ENCODE peak calls at places on chromosomes 2 and 18, in ten cellular contexts. J is heart left ventricle, G is upper lobe of left lung, V is HCT116, X is body of pancreas, N is K562, M is gastrocnemius medialis, I is right lobe of liver, S is HepG2, K is GM12878. O is an unnamed sample. For H3K4me1, the result is how much of the 10 kb centered on the place peaks cover.

GRCh38 chr2:44616616-44617266 is 255.0 kb downstream of the CAMKMT start:
- ATAC-seq in J (no peak), G (no peak), V (no peak), X (no peak), N (no peak), M (peak), I (peak), S (no peak), K (peak), O (no peak)

GRCh38 chr2:174699993-174700766 is 64.1 kb downstream of the CHRNA1 start:
- ATAC-seq in J (no peak), G (peak), V (peak), X (peak), N (peak), M (peak), I (peak), S (peak), K (peak), O (peak)

GRCh38 chr18:59008302-59008974 is 131.2 kb upstream of the SEC11C start:
- ATAC-seq in J (no peak), G (no peak), V (peak), X (no peak), N (no peak), M (peak), I (peak), S (no peak), K (no peak), O (no peak)

GRCh38 chr2:211766689-211767088 is 771.9 kb downstream of the ERBB4 start:
- ATAC-seq in J (no peak), G (peak), V (no peak), X (peak), N (no peak), M (no peak), I (no peak), S (no peak), K (no peak), O (no peak)

GRCh38 chr2:12014088-12014960 is 267.9 kb downstream of the LPIN1 start:
- ATAC-seq in J (no peak), G (no peak), V (no peak), X (no peak), N (no peak), M (no peak), I (no peak), S (no peak), K (peak), O (peak)

GRCh38 chr18:13437034-13437433 is 218.5 kb downstream of the LDLRAD4 start:
- ATAC-seq in J (no peak), G (peak), V (no peak), X (no peak), N (no peak), M (no peak), I (no peak), S (no peak), K (no peak), O (no peak)

GRCh38 chr18:7812431-7813063 is 245.4 kb downstream of the PTPRM start:
- ATAC-seq in J (peak), G (peak), V (no peak), X (peak), N (no peak), M (peak), I (no peak), S (peak), K (no peak), O (peak)

GRCh38 chr2:20122864-20123263 is 71.4 kb upstream of the LAPTM4A start:
- ATAC-seq in J (no peak), G (no peak), V (no peak), X (no peak), N (no peak), M (no peak), I (no peak), S (peak), K (no peak), O (no peak)

GRCh38 chr2:68833162-68833561 is 38.0 kb downstream of the BMP10 start:
- ATAC-seq in J (no peak), G (no peak), V (no peak), X (no peak), N (no peak), M (no peak), I (no peak), S (no peak), K (no peak), O (no peak)

GRCh38 chr2:237473474-237474453 is 13.3 kb upstream of the MLPH start:
- ATAC-seq in J (no peak), G (peak), V (no peak), X (no peak), N (no peak), M (no peak), I (no peak), S (no peak), K (no peak), O (no peak)

GRCh38 chr2:61044596-61044995 is 21.1 kb upstream of the SANBR start:
- ATAC-seq in J (peak), G (no peak), V (no peak), X (no peak), N (no peak), M (peak), I (no peak), S (no peak), K (peak), O (no peak)

GRCh38 chr18:48866028-48866733 is 84.6 kb downstream of the SMAD7 start:
- ATAC-seq in J (peak), G (no peak), V (no peak), X (peak), N (no peak), M (peak), I (peak), S (no peak), K (no peak), O (peak)

GRCh38 chr2:191618046-191618788 is 59.7 kb upstream of the NABP1 start:
- ATAC-seq in J (no peak), G (no peak), V (no peak), X (no peak), N (no peak), M (no peak), I (no peak), S (no peak), K (peak), O (no peak)

GRCh38 chr2:164881524-164881923 is 39.9 kb upstream of the COBLL1 start:
- ATAC-seq in J (no peak), G (no peak), V (no peak), X (no peak), N (no peak), M (no peak), I (no peak), S (no peak), K (no peak), O (no peak)

GRCh38 chr2:65357959-65358294 is 74.5 kb downstream of the SPRED2 start:
- ATAC-seq in J (no peak), G (no peak), V (no peak), X (no peak), N (no peak), M (no peak), I (no peak), S (no peak), K (peak), O (no peak)

GRCh38 chr2:151708788-151709187 is 25.5 kb downstream of the NEB start:
- ATAC-seq in J (no peak), G (no peak), V (no peak), X (no peak), N (no peak), M (peak), I (no peak), S (no peak), K (no peak), O (no peak)

GRCh38 chr2:65436825-65437221 is 4.4 kb upstream of the SPRED2 start:
- ATAC-seq in J (peak), G (no peak), V (peak), X (no peak), N (peak), M (peak), I (no peak), S (peak), K (peak), O (no peak)

GRCh38 chr18:2963048-2963447 is 49.9 kb downstream of the LPIN2 start:
- ATAC-seq in J (no peak), G (no peak), V (no peak), X (no peak), N (no peak), M (no peak), I (no peak), S (no peak), K (peak), O (no peak)

GRCh38 chr2:14690926-14691325 is 58.4 kb downstream of the LRATD1 start:
- ATAC-seq in J (no peak), G (no peak), V (no peak), X (no peak), N (no peak), M (no peak), I (no peak), S (no peak), K (peak), O (no peak)

GRCh38 chr2:112150447-112150846 is 12.3 kb downstream of the FBLN7 start:
- ATAC-seq in J (no peak), G (no peak), V (no peak), X (peak), N (no peak), M (peak), I (peak), S (no peak), K (no peak), O (no peak)

GRCh38 chr2:12004713-12005112 is 258.3 kb downstream of the LPIN1 start:
- ATAC-seq in J (no peak), G (no peak), V (no peak), X (no peak), N (no peak), M (no peak), I (no peak), S (no peak), K (no peak), O (no peak)

GRCh38 chr2:26067980-26068507 is 34.2 kb downstream of the RAB10 start:
- ATAC-seq in J (no peak), G (no peak), V (peak), X (no peak), N (peak), M (no peak), I (no peak), S (no peak), K (peak), O (no peak)

GRCh38 chr18:22204996-22205395 is 35.6 kb downstream of the GATA6 start:
- ATAC-seq in J (no peak), G (no peak), V (no peak), X (no peak), N (peak), M (no peak), I (no peak), S (no peak), K (no peak), O (no peak)

GRCh38 chr18:29309352-29309751 is 1132.4 kb upstream of the CDH2 start:
- ATAC-seq in J (no peak), G (no peak), V (no peak), X (no peak), N (no peak), M (no peak), I (no peak), S (no peak), K (no peak), O (no peak)

GRCh38 chr2:118049140-118050128 is 35.6 kb upstream of the CCDC93 start:
- ATAC-seq in J (no peak), G (no peak), V (no peak), X (no peak), N (no peak), M (no peak), I (no peak), S (no peak), K (peak), O (no peak)

GRCh38 chr2:232532406-232532805 is 6.4 kb downstream of the CHRND start:
- ATAC-seq in J (peak), G (no peak), V (no peak), X (no peak), N (no peak), M (no peak), I (no peak), S (no peak), K (no peak), O (no peak)

GRCh38 chr2:241315879-241316700 is at the start of gene SEPTIN2:
- ATAC-seq in J (peak), G (peak), V (peak), X (peak), N (peak), M (peak), I (peak), S (peak), K (peak), O (peak)

GRCh38 chr2:241314933-241315182 is 614 bp downstream of the HDLBP start:
- ATAC-seq in J (no peak), G (no peak), V (peak), X (peak), N (peak), M (peak), I (no peak), S (no peak), K (no peak), O (no peak)

GRCh38 chr2:241312082-241312481 is 3.4 kb downstream of the HDLBP start:
- ATAC-seq in J (no peak), G (no peak), V (no peak), X (no peak), N (no peak), M (no peak), I (no peak), S (no peak), K (no peak), O (no peak)

GRCh38 chr2:241315183-241315878 is at the start of gene HDLBP:
- ATAC-seq in J (peak), G (peak), V (peak), X (peak), N (peak), M (peak), I (peak), S (peak), K (peak), O (peak)

DNA sequence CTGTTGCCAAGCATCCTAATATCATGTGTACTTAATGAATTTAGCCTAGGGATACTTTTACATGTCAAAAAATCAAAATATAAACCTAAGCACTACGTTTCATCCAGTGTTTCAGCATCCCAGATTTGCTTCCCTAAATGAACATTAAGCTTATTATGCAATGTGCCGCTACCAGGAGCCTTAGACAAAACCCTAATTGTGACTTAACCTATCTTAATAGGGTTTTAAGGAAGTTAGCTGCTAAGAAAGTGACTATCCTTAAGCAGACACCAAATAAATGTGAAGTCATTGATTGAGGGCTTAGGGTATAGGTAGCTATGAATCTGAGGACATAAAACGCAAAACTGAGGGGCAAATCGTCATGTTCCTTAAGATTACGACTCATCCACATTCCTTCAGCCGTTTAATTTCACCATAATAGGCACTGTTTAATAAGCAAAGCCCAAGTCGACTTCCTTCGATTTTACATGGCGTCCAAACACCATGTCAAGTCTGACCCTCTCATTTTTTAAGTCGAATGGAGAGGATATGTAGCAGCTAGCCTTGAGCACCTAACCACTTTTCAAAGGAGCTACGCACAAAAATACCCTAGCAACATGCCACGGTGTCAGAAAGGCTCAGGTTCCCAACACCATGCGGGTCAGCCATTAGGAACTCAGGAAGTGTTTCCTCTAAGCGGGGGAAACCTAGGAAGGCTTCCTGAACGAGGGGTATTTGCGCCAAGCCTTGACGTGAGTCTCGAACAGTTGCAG is 1.1 kb downstream of the HDLBP start:
- ATAC-seq in J (no peak), G (no peak), V (no peak), X (no peak), N (no peak), M (no peak), I (no peak), S (no peak), K (no peak), O (no peak)
- H3K4me1 ChIP-seq in J (under half), G (half or more), V (under half), X (under half), N (under half), M (half or more), I (under half), S (half or more), K (under half), O (under half)

DNA sequence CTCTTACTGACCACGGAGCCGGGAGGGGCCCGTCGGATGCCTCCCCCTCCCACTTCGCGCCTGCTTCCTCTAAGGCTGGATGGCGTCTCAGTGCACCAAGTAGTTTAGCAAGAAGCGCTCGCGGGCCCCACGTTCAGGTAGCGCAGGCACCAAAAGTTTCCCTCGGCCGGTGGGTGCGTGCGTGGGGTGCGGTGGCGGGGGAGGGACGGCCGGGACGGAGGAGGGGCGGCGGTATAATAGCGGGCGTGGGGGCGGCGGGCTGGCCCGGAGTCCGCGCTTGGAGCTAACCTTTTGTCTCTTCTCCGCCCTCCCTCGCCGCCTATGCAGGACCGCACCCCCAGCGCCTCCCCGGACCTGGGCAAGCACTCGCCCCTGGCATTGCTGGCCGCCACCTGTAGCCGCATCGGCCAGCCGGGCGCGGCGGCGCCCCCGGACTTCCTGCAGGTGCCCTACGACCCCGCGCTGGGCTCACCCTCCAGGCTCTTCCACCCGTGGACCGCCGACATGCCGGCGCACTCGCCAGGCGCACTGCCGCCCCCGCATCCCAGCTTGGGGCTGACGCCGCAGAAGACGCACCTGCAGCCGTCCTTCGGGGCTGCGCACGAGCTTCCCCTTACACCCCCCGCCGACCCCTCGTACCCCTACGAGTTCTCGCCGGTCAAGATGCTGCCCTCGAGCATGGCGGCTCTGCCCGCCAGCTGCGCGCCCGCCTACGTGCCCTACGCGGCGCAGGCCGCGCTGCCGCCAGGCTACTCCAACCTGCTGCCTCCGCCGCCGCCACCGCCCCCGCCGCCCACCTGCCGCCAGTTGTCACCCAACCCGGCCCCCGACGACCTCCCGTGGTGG is 1.0 kb downstream of the SP5 start:
- ATAC-seq in J (no peak), G (peak), V (no peak), X (no peak), N (no peak), M (no peak), I (no peak), S (peak), K (no peak), O (no peak)
- H3K4me3 ChIP-seq in J (peak), G (peak), V (peak), X (no peak), N (no peak), M (peak), I (peak), S (peak), K (no peak), O (peak)

GRCh38 chr2:31997653-31998052 is 13.2 kb downstream of the MEMO1 start:
- ATAC-seq in J (no peak), G (no peak), V (no peak), X (no peak), N (peak), M (no peak), I (no peak), S (no peak), K (peak), O (no peak)

GRCh38 chr2:31992934-31993333 is 17.9 kb downstream of the MEMO1 start:
- ATAC-seq in J (no peak), G (no peak), V (no peak), X (no peak), N (no peak), M (no peak), I (no peak), S (no peak), K (no peak), O (no peak)

GRCh38 chr2:31999438-31999837 is 11.4 kb downstream of the MEMO1 start:
- ATAC-seq in J (no peak), G (no peak), V (no peak), X (no peak), N (peak), M (no peak), I (no peak), S (no peak), K (peak), O (no peak)

GRCh38 chr2:31998731-31999383 is 12.0 kb downstream of the MEMO1 start:
- ATAC-seq in J (no peak), G (no peak), V (no peak), X (no peak), N (peak), M (no peak), I (no peak), S (no peak), K (peak), O (no peak)

GRCh38 chr2:31996571-31997150 is 14.1 kb downstream of the MEMO1 start:
- ATAC-seq in J (no peak), G (no peak), V (no peak), X (no peak), N (peak), M (peak), I (no peak), S (peak), K (peak), O (no peak)
- TF ChIP-seq POLR2A in J (no peak), G (no peak), V (no peak), X (no peak), N (no peak), M (no peak), I (no peak), S (no peak), K (no peak), O (no peak)

GRCh38 chr2:109265369-109265768 is 136.4 kb downstream of the SH3RF3 start:
- ATAC-seq in J (no peak), G (no peak), V (no peak), X (no peak), N (no peak), M (no peak), I (no peak), S (no peak), K (no peak), O (no peak)

GRCh38 chr2:109266998-109267854 is 138.2 kb downstream of the SH3RF3 start:
- ATAC-seq in J (peak), G (no peak), V (no peak), X (peak), N (peak), M (peak), I (peak), S (peak), K (no peak), O (peak)

GRCh38 chr2:109266511-109266910 is 137.5 kb downstream of the SH3RF3 start:
- ATAC-seq in J (no peak), G (no peak), V (no peak), X (no peak), N (peak), M (no peak), I (no peak), S (peak), K (no peak), O (no peak)

GRCh38 chr2:109265953-109266352 is 136.9 kb downstream of the SH3RF3 start:
- ATAC-seq in J (no peak), G (no peak), V (no peak), X (no peak), N (no peak), M (no peak), I (no peak), S (no peak), K (no peak), O (no peak)

GRCh38 chr2:109264595-109265328 is 135.8 kb downstream of the SH3RF3 start:
- ATAC-seq in J (no peak), G (no peak), V (no peak), X (no peak), N (no peak), M (no peak), I (no peak), S (peak), K (no peak), O (peak)
- H3K4me1 ChIP-seq in J (under half), G (half or more), V (under half), X (under half), N (under half), M (under half), I (under half), S (under half), K (under half), O (under half)

DNA sequence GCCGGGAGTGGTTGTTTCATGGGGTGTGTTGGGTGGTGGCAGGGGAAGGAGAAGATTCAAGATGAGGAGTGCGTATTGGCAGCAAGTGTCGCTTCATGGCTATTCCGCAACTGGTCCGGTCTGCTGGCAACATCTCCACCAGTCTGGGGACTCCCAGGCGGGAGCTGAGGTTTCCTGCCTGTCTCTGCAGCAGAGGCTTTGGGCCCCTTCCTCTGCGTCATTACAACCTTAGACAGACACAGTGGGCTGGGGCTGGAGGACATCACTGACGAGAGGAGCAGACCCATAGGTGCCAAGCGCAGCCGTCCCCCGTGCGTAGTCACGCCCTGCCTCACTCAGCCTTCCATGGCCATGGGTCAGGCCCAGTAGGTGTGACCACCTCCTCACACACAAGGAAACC is 64.0 kb upstream of the MCFD2 start:
- ATAC-seq in J (no peak), G (no peak), V (no peak), X (no peak), N (no peak), M (no peak), I (peak), S (no peak), K (no peak), O (no peak)
- H3K4me3 ChIP-seq in J (no peak), G (no peak), V (no peak), X (no peak), N (no peak), M (no peak), I (no peak), S (no peak), K (no peak), O (no peak)

O was measured in gastroesophageal sphincter.